ENCODE peak calls at places on chromosome 3, in six cellular contexts. One of them, this sample, is unnamed.

GRCh38 chr3:40097507-40098117 is 211.9 kb upstream of the EIF1B start:
- DNase-seq in AG04450: no peak
- DNase-seq in choroid plexus epithelial cell: no peak
- DNase-seq in stomach: no peak
- DNase-seq in MM.1S: no peak
- DNase-seq in cardiac fibroblast: no peak
- DNase-seq in this sample: no peak

GRCh38 chr3:11739123-11739522 is 95.4 kb upstream of the VGLL4 start:
- DNase-seq in AG04450: no peak
- DNase-seq in choroid plexus epithelial cell: no peak
- DNase-seq in stomach: no peak
- DNase-seq in MM.1S: no peak
- DNase-seq in cardiac fibroblast: no peak
- DNase-seq in this sample: no peak

GRCh38 chr3:180961087-180961486 is 28.4 kb downstream of the DNAJC19 start:
- DNase-seq in AG04450: no peak
- DNase-seq in choroid plexus epithelial cell: no peak
- DNase-seq in stomach: no peak
- DNase-seq in MM.1S: no peak
- DNase-seq in cardiac fibroblast: no peak
- DNase-seq in this sample: no peak

GRCh38 chr3:24437326-24437725 is 57.3 kb downstream of the THRB start:
- DNase-seq in AG04450: no peak
- DNase-seq in choroid plexus epithelial cell: no peak
- DNase-seq in stomach: no peak
- DNase-seq in MM.1S: no peak
- DNase-seq in cardiac fibroblast: no peak
- DNase-seq in this sample: no peak

GRCh38 chr3:39814007-39814406 is 4.6 kb downstream of the MYRIP start:
- DNase-seq in AG04450: no peak
- DNase-seq in choroid plexus epithelial cell: peak
- DNase-seq in stomach: peak
- DNase-seq in MM.1S: no peak
- DNase-seq in cardiac fibroblast: peak
- DNase-seq in this sample: peak

GRCh38 chr3:64058592-64058991 is 35.3 kb upstream of the PSMD6 start:
- DNase-seq in AG04450: no peak
- DNase-seq in choroid plexus epithelial cell: no peak
- DNase-seq in stomach: no peak
- DNase-seq in MM.1S: no peak
- DNase-seq in cardiac fibroblast: no peak
- DNase-seq in this sample: no peak

GRCh38 chr3:124800511-124801374 is 70.5 kb downstream of the UMPS start:
- DNase-seq in AG04450: no peak
- DNase-seq in choroid plexus epithelial cell: peak
- DNase-seq in stomach: no peak
- DNase-seq in MM.1S: no peak
- DNase-seq in cardiac fibroblast: peak
- DNase-seq in this sample: no peak

GRCh38 chr3:27666708-27667107 is 55.4 kb downstream of the EOMES start:
- DNase-seq in AG04450: peak
- DNase-seq in choroid plexus epithelial cell: peak
- DNase-seq in stomach: no peak
- DNase-seq in MM.1S: no peak
- DNase-seq in cardiac fibroblast: peak
- DNase-seq in this sample: no peak

GRCh38 chr3:46062679-46063078 is 35.4 kb upstream of the XCR1 start:
- DNase-seq in AG04450: no peak
- DNase-seq in choroid plexus epithelial cell: peak
- DNase-seq in stomach: no peak
- DNase-seq in MM.1S: no peak
- DNase-seq in cardiac fibroblast: peak
- DNase-seq in this sample: no peak

GRCh38 chr3:109188726-109189125 is 52.2 kb downstream of the C3orf85 start:
- DNase-seq in AG04450: no peak
- DNase-seq in choroid plexus epithelial cell: no peak
- DNase-seq in stomach: no peak
- DNase-seq in MM.1S: no peak
- DNase-seq in cardiac fibroblast: no peak
- DNase-seq in this sample: no peak

GRCh38 chr3:70857926-70858325 is 545.5 kb upstream of the MDFIC2 start:
- DNase-seq in AG04450: no peak
- DNase-seq in choroid plexus epithelial cell: peak
- DNase-seq in stomach: no peak
- DNase-seq in MM.1S: no peak
- DNase-seq in cardiac fibroblast: peak
- DNase-seq in this sample: no peak
- H3K4me3 ChIP-seq in AG04450: no peak
- H3K4me3 ChIP-seq in choroid plexus epithelial cell: peak
- H3K4me3 ChIP-seq in stomach: no peak
- H3K4me3 ChIP-seq in MM.1S: no peak
- H3K4me3 ChIP-seq in cardiac fibroblast: no peak
- H3K4me3 ChIP-seq in this sample: no peak

GRCh38 chr3:162168715-162169114 is 672.1 kb downstream of the OTOL1 start:
- DNase-seq in AG04450: no peak
- DNase-seq in choroid plexus epithelial cell: no peak
- DNase-seq in stomach: no peak
- DNase-seq in MM.1S: no peak
- DNase-seq in cardiac fibroblast: no peak
- DNase-seq in this sample: no peak
- H3K4me3 ChIP-seq in AG04450: no peak
- H3K4me3 ChIP-seq in choroid plexus epithelial cell: no peak
- H3K4me3 ChIP-seq in stomach: no peak
- H3K4me3 ChIP-seq in MM.1S: no peak
- H3K4me3 ChIP-seq in cardiac fibroblast: no peak
- H3K4me3 ChIP-seq in this sample: no peak

GRCh38 chr3:54086639-54087405 is 35.5 kb upstream of the CACNA2D3 start:
- DNase-seq in AG04450: no peak
- DNase-seq in choroid plexus epithelial cell: no peak
- DNase-seq in stomach: no peak
- DNase-seq in MM.1S: no peak
- DNase-seq in cardiac fibroblast: no peak
- DNase-seq in this sample: no peak
- H3K4me3 ChIP-seq in AG04450: no peak
- H3K4me3 ChIP-seq in choroid plexus epithelial cell: no peak
- H3K4me3 ChIP-seq in stomach: no peak
- H3K4me3 ChIP-seq in MM.1S: no peak
- H3K4me3 ChIP-seq in cardiac fibroblast: no peak
- H3K4me3 ChIP-seq in this sample: no peak

GRCh38 chr3:79286882-79287281 is 480.9 kb downstream of the ROBO1 start:
- DNase-seq in AG04450: no peak
- DNase-seq in choroid plexus epithelial cell: no peak
- DNase-seq in stomach: no peak
- DNase-seq in MM.1S: no peak
- DNase-seq in cardiac fibroblast: no peak
- DNase-seq in this sample: no peak

GRCh38 chr3:79284781-79285180 is 483.0 kb downstream of the ROBO1 start:
- DNase-seq in AG04450: no peak
- DNase-seq in choroid plexus epithelial cell: no peak
- DNase-seq in stomach: no peak
- DNase-seq in MM.1S: no peak
- DNase-seq in cardiac fibroblast: no peak
- DNase-seq in this sample: no peak
- H3K4me3 ChIP-seq in AG04450: no peak
- H3K4me3 ChIP-seq in choroid plexus epithelial cell: no peak
- H3K4me3 ChIP-seq in stomach: no peak
- H3K4me3 ChIP-seq in MM.1S: no peak
- H3K4me3 ChIP-seq in cardiac fibroblast: no peak
- H3K4me3 ChIP-seq in this sample: no peak

GRCh38 chr3:128801779-128802369 is 75.9 kb downstream of the RAB7A start:
- DNase-seq in AG04450: no peak
- DNase-seq in choroid plexus epithelial cell: no peak
- DNase-seq in stomach: no peak
- DNase-seq in MM.1S: no peak
- DNase-seq in cardiac fibroblast: no peak
- DNase-seq in this sample: no peak

GRCh38 chr3:128804017-128804816 is 75.2 kb upstream of the ACAD9 start:
- DNase-seq in AG04450: no peak
- DNase-seq in choroid plexus epithelial cell: peak
- DNase-seq in stomach: no peak
- DNase-seq in MM.1S: peak
- DNase-seq in cardiac fibroblast: peak
- DNase-seq in this sample: no peak

GRCh38 chr3:128799650-128800049 is 73.7 kb downstream of the RAB7A start:
- DNase-seq in AG04450: no peak
- DNase-seq in choroid plexus epithelial cell: no peak
- DNase-seq in stomach: no peak
- DNase-seq in MM.1S: no peak
- DNase-seq in cardiac fibroblast: no peak
- DNase-seq in this sample: no peak

GRCh38 chr3:128803307-128803706 is 76.1 kb upstream of the ACAD9 start:
- DNase-seq in AG04450: no peak
- DNase-seq in choroid plexus epithelial cell: no peak
- DNase-seq in stomach: no peak
- DNase-seq in MM.1S: no peak
- DNase-seq in cardiac fibroblast: no peak
- DNase-seq in this sample: no peak

GRCh38 chr3:128800241-128801187 is 74.5 kb downstream of the RAB7A start:
- DNase-seq in AG04450: no peak
- DNase-seq in choroid plexus epithelial cell: peak
- DNase-seq in stomach: no peak
- DNase-seq in MM.1S: peak
- DNase-seq in cardiac fibroblast: no peak
- DNase-seq in this sample: no peak
- H3K4me3 ChIP-seq in AG04450: no peak
- H3K4me3 ChIP-seq in choroid plexus epithelial cell: peak
- H3K4me3 ChIP-seq in stomach: no peak
- H3K4me3 ChIP-seq in MM.1S: peak
- H3K4me3 ChIP-seq in cardiac fibroblast: no peak
- H3K4me3 ChIP-seq in this sample: no peak

GRCh38 chr3:21645121-21645897 is 105.7 kb downstream of the ZNF385D start:
- DNase-seq in AG04450: no peak
- DNase-seq in choroid plexus epithelial cell: peak
- DNase-seq in stomach: peak
- DNase-seq in MM.1S: no peak
- DNase-seq in cardiac fibroblast: peak
- DNase-seq in this sample: no peak
- H3K4me3 ChIP-seq in AG04450: no peak
- H3K4me3 ChIP-seq in choroid plexus epithelial cell: no peak
- H3K4me3 ChIP-seq in stomach: no peak
- H3K4me3 ChIP-seq in MM.1S: no peak
- H3K4me3 ChIP-seq in cardiac fibroblast: no peak
- H3K4me3 ChIP-seq in this sample: no peak

DNA sequence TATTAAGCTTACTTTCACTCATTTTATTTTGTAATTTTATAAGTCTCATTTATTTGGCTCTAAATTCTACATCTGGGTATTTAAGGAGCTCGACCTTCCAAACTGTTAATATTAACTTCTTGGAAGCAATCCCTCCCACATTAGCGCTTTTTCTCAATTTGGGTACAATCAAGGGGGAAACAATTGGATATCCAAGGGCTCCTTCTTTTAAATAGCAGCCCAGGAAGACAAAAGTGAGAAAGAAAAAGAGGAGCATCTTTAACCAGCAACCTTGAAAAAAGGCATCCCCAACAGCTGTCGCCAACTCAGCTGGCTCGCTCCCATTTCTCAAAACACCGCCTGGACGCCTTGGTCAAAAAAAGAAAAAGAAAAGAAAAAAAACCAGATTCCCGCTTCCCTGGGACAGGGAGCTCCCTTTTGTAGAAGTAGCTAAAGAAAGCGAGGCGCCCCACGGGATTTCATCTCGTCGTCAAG is 864 bp downstream of the C3orf70 start:
- DNase-seq in AG04450: no peak
- DNase-seq in choroid plexus epithelial cell: no peak
- DNase-seq in stomach: no peak
- DNase-seq in MM.1S: no peak
- DNase-seq in cardiac fibroblast: no peak
- DNase-seq in this sample: no peak
- H3K4me3 ChIP-seq in AG04450: peak
- H3K4me3 ChIP-seq in choroid plexus epithelial cell: peak
- H3K4me3 ChIP-seq in stomach: peak
- H3K4me3 ChIP-seq in MM.1S: peak
- H3K4me3 ChIP-seq in cardiac fibroblast: peak
- H3K4me3 ChIP-seq in this sample: no peak